ENCODE peak calls at places on chromosomes 2 and 18, in five cellular contexts. R is Karpas-422, H is HCT116, M is fibroblast of the aortic adventitia, W is ovary. Q is an unnamed sample.

GRCh38 chr2:36290306-36290705 is 65.3 kb upstream of the CRIM1 start:
- DNase-seq in R (no peak), H (no peak), M (peak), W (no peak), Q (no peak)

GRCh38 chr2:39570614-39571013 is 95.1 kb upstream of the TMEM178A start:
- DNase-seq in R (no peak), H (no peak), M (no peak), W (no peak), Q (no peak)

GRCh38 chr2:182866461-182867369 is at the start of gene FRZB:
- DNase-seq in R (no peak), H (no peak), M (peak), W (peak), Q (peak)

GRCh38 chr2:45337396-45337795 is 273.7 kb downstream of the SRBD1 start:
- DNase-seq in R (no peak), H (no peak), M (peak), W (no peak), Q (no peak)

GRCh38 chr2:61775956-61776570 is 77.8 kb downstream of the FAM161A start:
- DNase-seq in R (peak), H (no peak), M (no peak), W (no peak), Q (no peak)

GRCh38 chr2:238424313-238424700 is 2.4 kb upstream of the ASB1 start:
- DNase-seq in R (no peak), H (no peak), M (peak), W (no peak), Q (no peak)

GRCh38 chr2:159755788-159756187 is 42.2 kb downstream of the CD302 start:
- DNase-seq in R (no peak), H (peak), M (no peak), W (no peak), Q (no peak)

GRCh38 chr2:23824777-23825212 is 102.1 kb downstream of the ATAD2B start:
- DNase-seq in R (peak), H (peak), M (peak), W (no peak), Q (no peak)

GRCh38 chr18:48164096-48164475 is 233.6 kb upstream of the SMAD2 start:
- DNase-seq in R (no peak), H (no peak), M (no peak), W (no peak), Q (no peak)

GRCh38 chr2:205129531-205129930 is 552.8 kb upstream of the NRP2 start:
- DNase-seq in R (no peak), H (no peak), M (no peak), W (no peak), Q (no peak)

GRCh38 chr2:159516241-159516758 is 100.0 kb downstream of the BAZ2B start:
- DNase-seq in R (no peak), H (peak), M (peak), W (no peak), Q (no peak)

GRCh38 chr2:157348291-157348921 is 22.8 kb upstream of the ERMN start:
- DNase-seq in R (no peak), H (no peak), M (no peak), W (no peak), Q (no peak)

GRCh38 chr2:43269074-43269572 is 42.7 kb upstream of the ZFP36L2 start:
- DNase-seq in R (no peak), H (no peak), M (peak), W (peak), Q (peak)

GRCh38 chr2:218368621-218369153 is 12.0 kb downstream of the CATIP start:
- DNase-seq in R (no peak), H (no peak), M (no peak), W (peak), Q (peak)

DNA sequence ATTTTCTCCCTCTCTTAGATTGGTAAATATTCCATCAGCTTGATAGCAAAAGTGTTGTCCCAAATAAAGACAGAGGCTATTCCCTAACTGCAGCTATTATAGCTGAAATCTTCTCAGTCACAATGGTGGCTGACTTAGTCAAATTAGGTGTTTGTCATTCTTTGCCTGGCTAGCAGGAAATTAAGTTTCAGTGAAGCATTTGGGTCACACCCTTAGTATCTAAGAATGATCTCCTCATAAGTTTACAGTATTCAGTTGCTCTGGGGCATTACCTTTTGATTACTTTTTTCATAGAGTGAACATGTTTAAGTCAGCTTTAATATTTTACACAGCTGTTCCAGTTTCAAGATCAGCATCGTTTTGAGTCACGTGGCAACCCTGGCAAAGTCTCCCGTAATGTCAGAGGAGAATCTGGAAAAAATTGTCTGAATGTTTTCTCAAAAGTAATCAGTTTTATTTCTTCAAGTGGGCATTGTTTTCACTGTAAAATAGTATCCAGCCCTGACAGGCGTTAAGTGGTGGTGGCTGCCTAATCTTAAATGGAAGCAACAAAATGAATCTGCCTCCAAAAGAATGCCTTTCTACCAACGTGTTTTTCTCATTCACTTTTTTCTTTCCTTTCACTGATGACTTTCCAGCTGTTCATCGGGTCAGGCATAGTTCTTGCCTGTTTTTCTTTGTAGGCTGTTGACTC is 319.5 kb upstream of the TCF4 start:
- DNase-seq in R (no peak), H (no peak), M (peak), W (peak), Q (no peak)
- H3K4me3 ChIP-seq in R (no peak), H (no peak), M (no peak), W (no peak), Q (no peak)

DNA sequence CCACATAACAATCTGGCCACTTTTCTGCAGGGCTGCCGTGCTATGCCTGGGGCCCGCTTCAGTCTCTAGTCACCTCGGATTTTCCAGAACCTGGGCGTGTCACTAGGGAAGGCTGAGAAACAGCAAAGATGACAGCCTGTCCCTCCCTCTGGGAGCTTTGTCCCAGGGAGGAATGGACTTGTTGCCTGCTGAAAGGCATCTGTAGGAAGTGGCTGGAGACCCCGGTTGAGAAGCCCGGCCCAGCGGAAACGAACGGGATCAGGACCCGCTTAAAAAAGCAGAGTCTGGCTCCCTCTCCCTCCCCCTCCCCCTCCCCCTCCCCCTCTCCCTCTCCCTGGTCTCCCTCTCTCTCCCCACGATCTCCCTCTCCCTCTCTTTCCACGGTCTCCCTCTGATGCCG is 149.5 kb upstream of the ZNF516 start:
- DNase-seq in R (no peak), H (no peak), M (no peak), W (no peak), Q (no peak)
- H3K4me3 ChIP-seq in R (no peak), H (no peak), M (no peak), W (no peak), Q (no peak)

GRCh38 chr2:120230515-120231471 is 7.6 kb upstream of the TMEM185B start:
- DNase-seq in R (no peak), H (no peak), M (no peak), W (peak), Q (peak)
- H3K4me3 ChIP-seq in R (no peak), H (no peak), M (no peak), W (no peak), Q (peak)

GRCh38 chr2:106272202-106272807 is 78.2 kb upstream of the UXS1 start:
- DNase-seq in R (no peak), H (no peak), M (no peak), W (no peak), Q (no peak)

GRCh38 chr2:106267997-106268396 is 73.9 kb upstream of the UXS1 start:
- DNase-seq in R (no peak), H (no peak), M (no peak), W (no peak), Q (no peak)

GRCh38 chr2:106264203-106264602 is 70.1 kb upstream of the UXS1 start:
- DNase-seq in R (no peak), H (no peak), M (no peak), W (no peak), Q (no peak)

GRCh38 chr2:106270471-106270891 is 76.4 kb upstream of the UXS1 start:
- DNase-seq in R (no peak), H (no peak), M (no peak), W (no peak), Q (no peak)

DNA sequence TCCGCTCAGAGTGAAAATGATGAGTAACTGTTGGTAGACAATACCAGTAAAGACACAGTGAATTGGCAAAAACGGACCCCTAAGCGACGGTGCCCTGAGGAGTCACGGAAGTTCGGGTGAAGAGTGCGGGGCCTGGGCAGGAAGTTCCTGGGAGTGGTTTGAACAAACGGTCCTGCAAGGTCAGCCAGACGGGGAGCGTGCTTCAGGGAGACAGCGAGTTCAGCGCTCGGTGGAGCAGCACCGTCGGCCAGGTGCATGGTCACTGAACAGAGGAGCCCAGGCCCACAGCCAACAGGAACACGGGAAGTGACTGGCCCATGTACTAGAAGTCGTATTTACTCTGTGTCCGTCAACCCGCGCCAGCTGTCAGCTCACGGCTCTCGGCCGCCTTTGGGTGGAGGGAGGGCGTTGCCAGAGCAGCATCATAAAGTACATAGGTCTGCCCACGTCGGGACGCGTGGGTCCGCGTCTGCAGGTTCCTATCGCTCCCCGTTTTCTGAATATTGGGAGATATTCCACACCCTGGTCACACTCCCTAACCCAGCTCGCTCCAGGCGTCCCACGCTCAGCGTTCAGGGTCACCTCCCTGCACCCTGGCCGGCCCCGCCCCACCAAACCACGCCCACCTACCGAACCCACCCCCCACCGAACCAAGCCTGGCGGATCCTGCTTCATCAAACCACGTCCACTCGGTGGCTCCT is 75.6 kb upstream of the UXS1 start:
- DNase-seq in R (no peak), H (no peak), M (no peak), W (no peak), Q (peak)
- H3K4me3 ChIP-seq in R (no peak), H (peak), M (no peak), W (peak), Q (peak)

GRCh38 chr2:33304032-33304864 is 172.2 kb upstream of the RASGRP3 start:
- DNase-seq in R (no peak), H (peak), M (no peak), W (no peak), Q (no peak)
- H3K4me3 ChIP-seq in R (no peak), H (no peak), M (no peak), W (no peak), Q (no peak)

DNA sequence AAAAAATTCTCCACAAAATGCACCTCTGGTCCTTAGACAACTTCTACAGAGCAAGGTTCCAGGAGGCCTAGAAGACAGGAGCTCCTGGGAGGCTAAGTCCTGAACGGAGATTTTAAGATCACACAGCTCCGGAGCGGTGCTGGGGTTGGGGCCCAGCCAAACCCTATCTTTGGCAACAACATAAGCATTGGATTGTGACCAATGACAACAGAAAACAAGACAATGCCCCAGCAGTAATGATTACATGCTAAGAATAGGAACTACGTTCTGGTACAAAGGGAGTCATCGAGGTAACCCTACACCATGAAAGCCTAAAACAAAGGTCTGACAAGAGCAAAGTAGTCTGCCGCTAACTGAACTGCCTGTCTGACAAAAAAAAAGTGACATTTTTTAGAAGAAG is 171.2 kb downstream of the CMPK2 start:
- DNase-seq in R (no peak), H (no peak), M (no peak), W (no peak), Q (peak)
- H3K4me3 ChIP-seq in R (no peak), H (no peak), M (no peak), W (no peak), Q (no peak)

DNA sequence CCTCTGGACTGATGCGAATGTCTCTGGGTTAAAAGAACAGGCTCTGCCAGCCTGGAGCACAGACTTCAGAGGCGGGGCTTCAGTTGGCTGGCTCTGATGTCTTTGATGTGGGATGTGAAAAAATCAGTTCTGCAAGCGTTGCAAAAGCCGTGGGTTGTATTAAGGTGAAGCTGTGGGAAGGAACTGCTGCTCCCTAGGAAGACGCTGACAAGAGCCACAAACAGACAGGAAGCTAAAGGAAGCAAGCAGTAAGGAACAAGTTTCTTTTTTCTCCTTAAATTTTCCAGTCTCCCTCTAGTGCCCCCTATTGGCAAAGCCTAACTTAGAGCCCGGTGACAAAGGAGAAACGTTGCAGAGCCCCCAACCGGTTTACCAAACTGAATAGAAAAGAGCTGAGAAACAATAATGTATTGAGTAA is 239.0 kb downstream of the CCDC178 start:
- DNase-seq in R (peak), H (no peak), M (peak), W (no peak), Q (no peak)
- H3K4me3 ChIP-seq in R (no peak), H (no peak), M (no peak), W (no peak), Q (no peak)

GRCh38 chr2:242064364-242065250 is 195.1 kb downstream of the RTP5 start:
- DNase-seq in R (no peak), H (no peak), M (no peak), W (no peak), Q (no peak)
- H3K4me3 ChIP-seq in R (no peak), H (no peak), M (no peak), W (no peak), Q (no peak)

GRCh38 chr2:137951606-137952005 is 12.7 kb upstream of the HNMT start:
- DNase-seq in R (no peak), H (no peak), M (peak), W (no peak), Q (no peak)
- H3K4me3 ChIP-seq in R (no peak), H (no peak), M (no peak), W (no peak), Q (peak)

GRCh38 chr18:60339018-60339417 is 33.6 kb downstream of the MC4R start:
- DNase-seq in R (no peak), H (no peak), M (no peak), W (no peak), Q (no peak)
- H3K4me3 ChIP-seq in R (no peak), H (no peak), M (no peak), W (no peak), Q (no peak)